ENCODE peak calls at places on chromosomes 1 and 21, in seven cellular contexts. One of them, this sample, is unnamed.

GRCh38 chr1:226365831-226366231 is 42.1 kb downstream of the PARP1 start:
- DNase-seq in T-cell: no peak
- DNase-seq in DMS153: no peak
- DNase-seq in WERI-Rb-1: no peak
- DNase-seq in stimulated activated CD4-positive, alpha-beta T cell treated with anti-CD3 and anti-CD28 coated beads, Interleukin-1b, Interleukin-23, amount 100 ng/mL, for 48 hours: no peak
- DNase-seq in AG04449: no peak
- DNase-seq in pancreas: no peak
- DNase-seq in this sample: no peak

GRCh38 chr1:159800177-159800935 is 1.8 kb upstream of the FCRL6 start:
- DNase-seq in WERI-Rb-1: no peak
- DNase-seq in stimulated activated CD4-positive, alpha-beta T cell treated with anti-CD3 and anti-CD28 coated beads, Interleukin-1b, Interleukin-23, amount 100 ng/mL, for 48 hours: no peak
- DNase-seq in pancreas: no peak
- DNase-seq in DMS153: no peak
- DNase-seq in T-cell: peak
- DNase-seq in AG04449: no peak
- DNase-seq in this sample: peak

GRCh38 chr1:243529512-243529911 is 273.7 kb downstream of the SDCCAG8 start:
- DNase-seq in WERI-Rb-1: no peak
- DNase-seq in T-cell: no peak
- DNase-seq in AG04449: no peak
- DNase-seq in pancreas: no peak
- DNase-seq in DMS153: no peak
- DNase-seq in stimulated activated CD4-positive, alpha-beta T cell treated with anti-CD3 and anti-CD28 coated beads, Interleukin-1b, Interleukin-23, amount 100 ng/mL, for 48 hours: no peak
- DNase-seq in this sample: no peak

GRCh38 chr1:154431586-154432373 is 26.6 kb downstream of the IL6R start:
- DNase-seq in pancreas: no peak
- DNase-seq in DMS153: no peak
- DNase-seq in T-cell: no peak
- DNase-seq in AG04449: peak
- DNase-seq in WERI-Rb-1: no peak
- DNase-seq in stimulated activated CD4-positive, alpha-beta T cell treated with anti-CD3 and anti-CD28 coated beads, Interleukin-1b, Interleukin-23, amount 100 ng/mL, for 48 hours: peak
- DNase-seq in this sample: peak

GRCh38 chr1:224564491-224565084 is 51.5 kb upstream of the CNIH3 start:
- DNase-seq in pancreas: no peak
- DNase-seq in DMS153: no peak
- DNase-seq in stimulated activated CD4-positive, alpha-beta T cell treated with anti-CD3 and anti-CD28 coated beads, Interleukin-1b, Interleukin-23, amount 100 ng/mL, for 48 hours: no peak
- DNase-seq in T-cell: no peak
- DNase-seq in AG04449: no peak
- DNase-seq in WERI-Rb-1: no peak
- DNase-seq in this sample: no peak

GRCh38 chr1:184974086-184974836 is at the start of gene NIBAN1:
- DNase-seq in WERI-Rb-1: peak
- DNase-seq in stimulated activated CD4-positive, alpha-beta T cell treated with anti-CD3 and anti-CD28 coated beads, Interleukin-1b, Interleukin-23, amount 100 ng/mL, for 48 hours: peak
- DNase-seq in DMS153: peak
- DNase-seq in pancreas: peak
- DNase-seq in AG04449: no peak
- DNase-seq in T-cell: peak
- DNase-seq in this sample: peak

GRCh38 chr1:9320520-9321479 is 28.1 kb downstream of the SPSB1 start:
- DNase-seq in DMS153: no peak
- DNase-seq in stimulated activated CD4-positive, alpha-beta T cell treated with anti-CD3 and anti-CD28 coated beads, Interleukin-1b, Interleukin-23, amount 100 ng/mL, for 48 hours: no peak
- DNase-seq in WERI-Rb-1: peak
- DNase-seq in T-cell: no peak
- DNase-seq in pancreas: no peak
- DNase-seq in AG04449: no peak
- DNase-seq in this sample: no peak

GRCh38 chr1:230424440-230425251 is 1.5 kb downstream of the PGBD5 start:
- DNase-seq in WERI-Rb-1: no peak
- DNase-seq in T-cell: no peak
- DNase-seq in AG04449: no peak
- DNase-seq in stimulated activated CD4-positive, alpha-beta T cell treated with anti-CD3 and anti-CD28 coated beads, Interleukin-1b, Interleukin-23, amount 100 ng/mL, for 48 hours: no peak
- DNase-seq in DMS153: peak
- DNase-seq in pancreas: peak
- DNase-seq in this sample: no peak

GRCh38 chr1:92411511-92411910 is 75.2 kb downstream of the GFI1 start:
- DNase-seq in DMS153: peak
- DNase-seq in WERI-Rb-1: no peak
- DNase-seq in stimulated activated CD4-positive, alpha-beta T cell treated with anti-CD3 and anti-CD28 coated beads, Interleukin-1b, Interleukin-23, amount 100 ng/mL, for 48 hours: no peak
- DNase-seq in AG04449: peak
- DNase-seq in pancreas: no peak
- DNase-seq in T-cell: no peak
- DNase-seq in this sample: no peak

GRCh38 chr1:8078176-8078671 is 52.1 kb upstream of the ERRFI1 start:
- DNase-seq in DMS153: peak
- DNase-seq in stimulated activated CD4-positive, alpha-beta T cell treated with anti-CD3 and anti-CD28 coated beads, Interleukin-1b, Interleukin-23, amount 100 ng/mL, for 48 hours: peak
- DNase-seq in pancreas: no peak
- DNase-seq in AG04449: no peak
- DNase-seq in T-cell: no peak
- DNase-seq in WERI-Rb-1: no peak
- DNase-seq in this sample: peak

GRCh38 chr1:41710980-41711379 is 207.7 kb downstream of the HIVEP3 start:
- DNase-seq in WERI-Rb-1: no peak
- DNase-seq in DMS153: no peak
- DNase-seq in AG04449: no peak
- DNase-seq in pancreas: no peak
- DNase-seq in T-cell: no peak
- DNase-seq in stimulated activated CD4-positive, alpha-beta T cell treated with anti-CD3 and anti-CD28 coated beads, Interleukin-1b, Interleukin-23, amount 100 ng/mL, for 48 hours: no peak
- DNase-seq in this sample: no peak

GRCh38 chr1:25065246-25066238 is 135.5 kb upstream of the RUNX3 start:
- DNase-seq in AG04449: peak
- DNase-seq in DMS153: no peak
- DNase-seq in stimulated activated CD4-positive, alpha-beta T cell treated with anti-CD3 and anti-CD28 coated beads, Interleukin-1b, Interleukin-23, amount 100 ng/mL, for 48 hours: no peak
- DNase-seq in WERI-Rb-1: no peak
- DNase-seq in pancreas: no peak
- DNase-seq in T-cell: peak
- DNase-seq in this sample: peak

GRCh38 chr1:218900621-218901020 is 273.1 kb upstream of the LYPLAL1 start:
- DNase-seq in pancreas: no peak
- DNase-seq in stimulated activated CD4-positive, alpha-beta T cell treated with anti-CD3 and anti-CD28 coated beads, Interleukin-1b, Interleukin-23, amount 100 ng/mL, for 48 hours: no peak
- DNase-seq in WERI-Rb-1: no peak
- DNase-seq in AG04449: no peak
- DNase-seq in DMS153: no peak
- DNase-seq in T-cell: no peak
- DNase-seq in this sample: no peak

GRCh38 chr1:27057801-27058647 is 45.4 kb upstream of the TENT5B start:
- DNase-seq in AG04449: no peak
- DNase-seq in DMS153: no peak
- DNase-seq in T-cell: no peak
- DNase-seq in stimulated activated CD4-positive, alpha-beta T cell treated with anti-CD3 and anti-CD28 coated beads, Interleukin-1b, Interleukin-23, amount 100 ng/mL, for 48 hours: no peak
- DNase-seq in WERI-Rb-1: no peak
- DNase-seq in pancreas: no peak
- DNase-seq in this sample: no peak

GRCh38 chr1:99994496-99994895 is 24.7 kb downstream of the SLC35A3 start:
- DNase-seq in T-cell: no peak
- DNase-seq in WERI-Rb-1: no peak
- DNase-seq in stimulated activated CD4-positive, alpha-beta T cell treated with anti-CD3 and anti-CD28 coated beads, Interleukin-1b, Interleukin-23, amount 100 ng/mL, for 48 hours: no peak
- DNase-seq in AG04449: no peak
- DNase-seq in DMS153: no peak
- DNase-seq in pancreas: no peak
- DNase-seq in this sample: no peak

GRCh38 chr1:201828451-201828819 is 522 bp upstream of the IPO9 start:
- DNase-seq in DMS153: no peak
- DNase-seq in stimulated activated CD4-positive, alpha-beta T cell treated with anti-CD3 and anti-CD28 coated beads, Interleukin-1b, Interleukin-23, amount 100 ng/mL, for 48 hours: no peak
- DNase-seq in WERI-Rb-1: no peak
- DNase-seq in AG04449: no peak
- DNase-seq in pancreas: no peak
- DNase-seq in T-cell: no peak
- DNase-seq in this sample: no peak

GRCh38 chr1:184563308-184563707 is 176.5 kb downstream of the C1orf21 start:
- DNase-seq in stimulated activated CD4-positive, alpha-beta T cell treated with anti-CD3 and anti-CD28 coated beads, Interleukin-1b, Interleukin-23, amount 100 ng/mL, for 48 hours: no peak
- DNase-seq in DMS153: no peak
- DNase-seq in AG04449: no peak
- DNase-seq in pancreas: no peak
- DNase-seq in WERI-Rb-1: no peak
- DNase-seq in T-cell: no peak
- DNase-seq in this sample: no peak

GRCh38 chr1:29542476-29543015 is 306.2 kb downstream of the PTPRU start:
- DNase-seq in T-cell: no peak
- DNase-seq in pancreas: no peak
- DNase-seq in DMS153: peak
- DNase-seq in WERI-Rb-1: no peak
- DNase-seq in AG04449: no peak
- DNase-seq in stimulated activated CD4-positive, alpha-beta T cell treated with anti-CD3 and anti-CD28 coated beads, Interleukin-1b, Interleukin-23, amount 100 ng/mL, for 48 hours: no peak
- DNase-seq in this sample: no peak

GRCh38 chr1:93317207-93317606 is 28.5 kb upstream of the DR1 start:
- DNase-seq in stimulated activated CD4-positive, alpha-beta T cell treated with anti-CD3 and anti-CD28 coated beads, Interleukin-1b, Interleukin-23, amount 100 ng/mL, for 48 hours: no peak
- DNase-seq in pancreas: no peak
- DNase-seq in AG04449: no peak
- DNase-seq in WERI-Rb-1: no peak
- DNase-seq in T-cell: no peak
- DNase-seq in DMS153: no peak
- DNase-seq in this sample: no peak

GRCh38 chr1:59692591-59692990 is 122.2 kb upstream of the HOOK1 start:
- DNase-seq in pancreas: no peak
- DNase-seq in DMS153: peak
- DNase-seq in WERI-Rb-1: no peak
- DNase-seq in T-cell: no peak
- DNase-seq in stimulated activated CD4-positive, alpha-beta T cell treated with anti-CD3 and anti-CD28 coated beads, Interleukin-1b, Interleukin-23, amount 100 ng/mL, for 48 hours: no peak
- DNase-seq in AG04449: peak
- DNase-seq in this sample: no peak

GRCh38 chr21:42733037-42733632 is 79.7 kb downstream of the PDE9A start:
- DNase-seq in stimulated activated CD4-positive, alpha-beta T cell treated with anti-CD3 and anti-CD28 coated beads, Interleukin-1b, Interleukin-23, amount 100 ng/mL, for 48 hours: no peak
- DNase-seq in WERI-Rb-1: no peak
- DNase-seq in DMS153: no peak
- DNase-seq in pancreas: no peak
- DNase-seq in T-cell: no peak
- DNase-seq in AG04449: no peak
- DNase-seq in this sample: no peak